ENCODE peak calls at places on chromosomes 4 and X, in four cellular contexts. One of them, this sample, is unnamed.

GRCh38 chrX:148813422-148813821 is 313.0 kb downstream of the AFF2 start:
- DNase-seq in tibial artery: no peak
- DNase-seq in stimulated activated naive B cell treated with anti-CD40 and anti-IgM and Interleukin-4, amounts not matched to agents 10 μg/mL and 1 μg/mL and 100 μg/mL, for 72 hours: no peak
- DNase-seq in M059J: no peak
- DNase-seq in this sample: no peak

GRCh38 chr4:1403177-1403583 is 3.1 kb downstream of the NKX1-1 start:
- DNase-seq in tibial artery: no peak
- DNase-seq in stimulated activated naive B cell treated with anti-CD40 and anti-IgM and Interleukin-4, amounts not matched to agents 10 μg/mL and 1 μg/mL and 100 μg/mL, for 72 hours: no peak
- DNase-seq in M059J: no peak
- DNase-seq in this sample: no peak

GRCh38 chrX:48468247-48468671 is 1.8 kb downstream of the SLC38A5 start:
- DNase-seq in tibial artery: no peak
- DNase-seq in stimulated activated naive B cell treated with anti-CD40 and anti-IgM and Interleukin-4, amounts not matched to agents 10 μg/mL and 1 μg/mL and 100 μg/mL, for 72 hours: no peak
- DNase-seq in M059J: no peak
- DNase-seq in this sample: no peak

GRCh38 chrX:46710927-46711623 is 47.8 kb downstream of the SLC9A7 start:
- DNase-seq in tibial artery: no peak
- DNase-seq in stimulated activated naive B cell treated with anti-CD40 and anti-IgM and Interleukin-4, amounts not matched to agents 10 μg/mL and 1 μg/mL and 100 μg/mL, for 72 hours: no peak
- DNase-seq in M059J: no peak
- DNase-seq in this sample: no peak

GRCh38 chrX:102892103-102892502 is 45.0 kb upstream of the RAB40AL start:
- DNase-seq in tibial artery: no peak
- DNase-seq in stimulated activated naive B cell treated with anti-CD40 and anti-IgM and Interleukin-4, amounts not matched to agents 10 μg/mL and 1 μg/mL and 100 μg/mL, for 72 hours: no peak
- DNase-seq in M059J: no peak
- DNase-seq in this sample: no peak

GRCh38 chr4:8385106-8385505 is 55.4 kb downstream of the ACOX3 start:
- DNase-seq in tibial artery: no peak
- DNase-seq in stimulated activated naive B cell treated with anti-CD40 and anti-IgM and Interleukin-4, amounts not matched to agents 10 μg/mL and 1 μg/mL and 100 μg/mL, for 72 hours: no peak
- DNase-seq in M059J: no peak
- DNase-seq in this sample: no peak

GRCh38 chrX:92213781-92214180 is 434.6 kb downstream of the PCDH11X start:
- DNase-seq in tibial artery: no peak
- DNase-seq in stimulated activated naive B cell treated with anti-CD40 and anti-IgM and Interleukin-4, amounts not matched to agents 10 μg/mL and 1 μg/mL and 100 μg/mL, for 72 hours: no peak
- DNase-seq in M059J: peak; percentile 0
- DNase-seq in this sample: no peak

GRCh38 chr4:155745984-155746383 is 12.8 kb upstream of the GUCY1B1 start:
- DNase-seq in tibial artery: no peak
- DNase-seq in stimulated activated naive B cell treated with anti-CD40 and anti-IgM and Interleukin-4, amounts not matched to agents 10 μg/mL and 1 μg/mL and 100 μg/mL, for 72 hours: no peak
- DNase-seq in M059J: peak; percentile 29
- DNase-seq in this sample: no peak

GRCh38 chr4:98903963-98904362 is 25.0 kb downstream of the EIF4E start:
- DNase-seq in tibial artery: no peak
- DNase-seq in stimulated activated naive B cell treated with anti-CD40 and anti-IgM and Interleukin-4, amounts not matched to agents 10 μg/mL and 1 μg/mL and 100 μg/mL, for 72 hours: no peak
- DNase-seq in M059J: no peak
- DNase-seq in this sample: no peak

GRCh38 chr4:155208258-155209054 is at the start of gene NPY2R:
- DNase-seq in tibial artery: no peak
- DNase-seq in stimulated activated naive B cell treated with anti-CD40 and anti-IgM and Interleukin-4, amounts not matched to agents 10 μg/mL and 1 μg/mL and 100 μg/mL, for 72 hours: no peak
- DNase-seq in M059J: no peak
- DNase-seq in this sample: no peak

GRCh38 chr4:181475781-181476180 is 767.4 kb upstream of the TENM3 start:
- DNase-seq in tibial artery: no peak
- DNase-seq in stimulated activated naive B cell treated with anti-CD40 and anti-IgM and Interleukin-4, amounts not matched to agents 10 μg/mL and 1 μg/mL and 100 μg/mL, for 72 hours: no peak
- DNase-seq in M059J: no peak
- DNase-seq in this sample: no peak

GRCh38 chr4:5842456-5842855 is 50.4 kb downstream of the CRMP1 start:
- DNase-seq in tibial artery: no peak
- DNase-seq in stimulated activated naive B cell treated with anti-CD40 and anti-IgM and Interleukin-4, amounts not matched to agents 10 μg/mL and 1 μg/mL and 100 μg/mL, for 72 hours: no peak
- DNase-seq in M059J: no peak
- DNase-seq in this sample: no peak

GRCh38 chr4:31089815-31090214 is 369.6 kb downstream of the PCDH7 start:
- DNase-seq in tibial artery: peak; percentile 24
- DNase-seq in stimulated activated naive B cell treated with anti-CD40 and anti-IgM and Interleukin-4, amounts not matched to agents 10 μg/mL and 1 μg/mL and 100 μg/mL, for 72 hours: no peak
- DNase-seq in M059J: peak; percentile 60
- DNase-seq in this sample: no peak

GRCh38 chrX:41553688-41554087 is 106.5 kb downstream of the NYX start:
- DNase-seq in tibial artery: no peak
- DNase-seq in stimulated activated naive B cell treated with anti-CD40 and anti-IgM and Interleukin-4, amounts not matched to agents 10 μg/mL and 1 μg/mL and 100 μg/mL, for 72 hours: no peak
- DNase-seq in M059J: peak; percentile 40
- DNase-seq in this sample: no peak

GRCh38 chrX:123339201-123339905 is 155.3 kb downstream of the GRIA3 start:
- DNase-seq in tibial artery: no peak
- DNase-seq in stimulated activated naive B cell treated with anti-CD40 and anti-IgM and Interleukin-4, amounts not matched to agents 10 μg/mL and 1 μg/mL and 100 μg/mL, for 72 hours: no peak
- DNase-seq in M059J: peak; percentile 74
- DNase-seq in this sample: no peak

GRCh38 chr4:163395055-163395454 is 51.4 kb downstream of the NPY5R start:
- DNase-seq in tibial artery: no peak
- DNase-seq in stimulated activated naive B cell treated with anti-CD40 and anti-IgM and Interleukin-4, amounts not matched to agents 10 μg/mL and 1 μg/mL and 100 μg/mL, for 72 hours: no peak
- DNase-seq in M059J: peak; percentile 50
- DNase-seq in this sample: no peak

GRCh38 chr4:176387571-176387970 is 67.8 kb downstream of the SPCS3 start:
- DNase-seq in tibial artery: no peak
- DNase-seq in stimulated activated naive B cell treated with anti-CD40 and anti-IgM and Interleukin-4, amounts not matched to agents 10 μg/mL and 1 μg/mL and 100 μg/mL, for 72 hours: no peak
- DNase-seq in M059J: peak; percentile 26
- DNase-seq in this sample: no peak

GRCh38 chrX:84441143-84441542 is 61.1 kb downstream of the HDX start:
- DNase-seq in tibial artery: no peak
- DNase-seq in stimulated activated naive B cell treated with anti-CD40 and anti-IgM and Interleukin-4, amounts not matched to agents 10 μg/mL and 1 μg/mL and 100 μg/mL, for 72 hours: no peak
- DNase-seq in M059J: peak; percentile 24
- DNase-seq in this sample: no peak

GRCh38 chrX:103517246-103517645 is 2.0 kb downstream of the RAB40A start:
- DNase-seq in tibial artery: no peak
- DNase-seq in stimulated activated naive B cell treated with anti-CD40 and anti-IgM and Interleukin-4, amounts not matched to agents 10 μg/mL and 1 μg/mL and 100 μg/mL, for 72 hours: no peak
- DNase-seq in M059J: peak; percentile 30
- DNase-seq in this sample: no peak

GRCh38 chr4:41432889-41433288 is 105.1 kb upstream of the LIMCH1 start:
- DNase-seq in tibial artery: no peak
- DNase-seq in stimulated activated naive B cell treated with anti-CD40 and anti-IgM and Interleukin-4, amounts not matched to agents 10 μg/mL and 1 μg/mL and 100 μg/mL, for 72 hours: no peak
- DNase-seq in M059J: peak; percentile 84
- DNase-seq in this sample: no peak

GRCh38 chr4:102521570-102522553 is 20.7 kb downstream of the NFKB1 start:
- DNase-seq in tibial artery: no peak
- DNase-seq in stimulated activated naive B cell treated with anti-CD40 and anti-IgM and Interleukin-4, amounts not matched to agents 10 μg/mL and 1 μg/mL and 100 μg/mL, for 72 hours: no peak
- DNase-seq in M059J: no peak
- DNase-seq in this sample: no peak

GRCh38 chr4:47374477-47374876 is 89.0 kb downstream of the COMMD8 start:
- DNase-seq in tibial artery: no peak
- DNase-seq in stimulated activated naive B cell treated with anti-CD40 and anti-IgM and Interleukin-4, amounts not matched to agents 10 μg/mL and 1 μg/mL and 100 μg/mL, for 72 hours: no peak
- DNase-seq in M059J: peak; percentile 85
- DNase-seq in this sample: no peak

GRCh38 chr4:15691346-15692140 is 9.9 kb downstream of the FAM200B start:
- DNase-seq in tibial artery: no peak
- DNase-seq in stimulated activated naive B cell treated with anti-CD40 and anti-IgM and Interleukin-4, amounts not matched to agents 10 μg/mL and 1 μg/mL and 100 μg/mL, for 72 hours: no peak
- DNase-seq in M059J: peak; percentile 71
- DNase-seq in this sample: no peak

GRCh38 chr4:53784112-53784511 is 192.8 kb upstream of the LNX1 start:
- DNase-seq in tibial artery: no peak
- DNase-seq in stimulated activated naive B cell treated with anti-CD40 and anti-IgM and Interleukin-4, amounts not matched to agents 10 μg/mL and 1 μg/mL and 100 μg/mL, for 72 hours: no peak
- DNase-seq in M059J: no peak
- DNase-seq in this sample: no peak

GRCh38 chr4:66736593-66736992 is 808.7 kb downstream of the CENPC start:
- DNase-seq in tibial artery: no peak
- DNase-seq in stimulated activated naive B cell treated with anti-CD40 and anti-IgM and Interleukin-4, amounts not matched to agents 10 μg/mL and 1 μg/mL and 100 μg/mL, for 72 hours: no peak
- DNase-seq in M059J: no peak
- DNase-seq in this sample: no peak

GRCh38 chrX:130125090-130125489 is 14.8 kb upstream of the ELF4 start:
- DNase-seq in tibial artery: peak; percentile 79
- DNase-seq in stimulated activated naive B cell treated with anti-CD40 and anti-IgM and Interleukin-4, amounts not matched to agents 10 μg/mL and 1 μg/mL and 100 μg/mL, for 72 hours: no peak
- DNase-seq in M059J: no peak
- DNase-seq in this sample: no peak